ENCODE peak calls at places on chromosomes 7 and 10, in six cellular contexts. One of them, this sample, is unnamed.

GRCh38 chr10:95049919-95050318 is 19.4 kb downstream of the CYP2C8 start:
- DNase-seq in AG04450: no peak
- DNase-seq in spleen: no peak
- DNase-seq in heart right ventricle: no peak
- DNase-seq in psoas muscle: no peak
- DNase-seq in WERI-Rb-1: no peak
- DNase-seq in this sample: no peak

GRCh38 chr7:68288099-68288498 is 1291.5 kb downstream of the TYW1 start:
- DNase-seq in psoas muscle: no peak
- DNase-seq in AG04450: no peak
- DNase-seq in WERI-Rb-1: no peak
- DNase-seq in heart right ventricle: no peak
- DNase-seq in spleen: no peak
- DNase-seq in this sample: no peak

GRCh38 chr7:74503061-74503460 is 49.4 kb downstream of the GTF2IRD1 start:
- DNase-seq in psoas muscle: no peak
- DNase-seq in AG04450: no peak
- DNase-seq in heart right ventricle: no peak
- DNase-seq in WERI-Rb-1: no peak
- DNase-seq in spleen: no peak
- DNase-seq in this sample: no peak

GRCh38 chr10:28940158-28940888 is 263.0 kb downstream of the BAMBI start:
- DNase-seq in spleen: no peak
- DNase-seq in psoas muscle: no peak
- DNase-seq in heart right ventricle: no peak
- DNase-seq in WERI-Rb-1: no peak
- DNase-seq in AG04450: no peak
- DNase-seq in this sample: no peak

GRCh38 chr10:110036640-110037039 is 28.9 kb downstream of the ADD3 start:
- DNase-seq in heart right ventricle: no peak
- DNase-seq in AG04450: no peak
- DNase-seq in spleen: no peak
- DNase-seq in WERI-Rb-1: no peak
- DNase-seq in psoas muscle: no peak
- DNase-seq in this sample: no peak

GRCh38 chr7:155227004-155227787 is 70.5 kb upstream of the INSIG1 start:
- DNase-seq in heart right ventricle: no peak
- DNase-seq in AG04450: no peak
- DNase-seq in psoas muscle: no peak
- DNase-seq in spleen: peak
- DNase-seq in WERI-Rb-1: peak
- DNase-seq in this sample: no peak

GRCh38 chr10:128908109-128908898 is 558.7 kb upstream of the MGMT start:
- DNase-seq in AG04450: no peak
- DNase-seq in heart right ventricle: no peak
- DNase-seq in spleen: no peak
- DNase-seq in WERI-Rb-1: no peak
- DNase-seq in psoas muscle: no peak
- DNase-seq in this sample: no peak

GRCh38 chr7:29488977-29489376 is 74.7 kb upstream of the PRR15 start:
- DNase-seq in spleen: no peak
- DNase-seq in heart right ventricle: no peak
- DNase-seq in psoas muscle: no peak
- DNase-seq in AG04450: no peak
- DNase-seq in WERI-Rb-1: no peak
- DNase-seq in this sample: no peak

GRCh38 chr7:82732677-82733076 is 289.1 kb upstream of the CACNA2D1 start:
- DNase-seq in spleen: no peak
- DNase-seq in WERI-Rb-1: no peak
- DNase-seq in psoas muscle: no peak
- DNase-seq in heart right ventricle: no peak
- DNase-seq in AG04450: no peak
- DNase-seq in this sample: no peak

GRCh38 chr10:123743441-123744225 is 77.5 kb downstream of the GPR26 start:
- DNase-seq in psoas muscle: no peak
- DNase-seq in AG04450: no peak
- DNase-seq in spleen: no peak
- DNase-seq in WERI-Rb-1: no peak
- DNase-seq in heart right ventricle: no peak
- DNase-seq in this sample: no peak

GRCh38 chr10:3786295-3786981 is 1.4 kb upstream of the KLF6 start:
- DNase-seq in spleen: peak
- DNase-seq in WERI-Rb-1: peak
- DNase-seq in heart right ventricle: peak
- DNase-seq in AG04450: no peak
- DNase-seq in psoas muscle: peak
- DNase-seq in this sample: no peak

GRCh38 chr7:141646826-141647480 is 55.0 kb downstream of the DENND11 start:
- DNase-seq in spleen: no peak
- DNase-seq in psoas muscle: no peak
- DNase-seq in heart right ventricle: no peak
- DNase-seq in WERI-Rb-1: no peak
- DNase-seq in AG04450: no peak
- DNase-seq in this sample: no peak

GRCh38 chr7:128832880-128833147 is 2.6 kb downstream of the FLNC start:
- DNase-seq in spleen: no peak
- DNase-seq in psoas muscle: no peak
- DNase-seq in WERI-Rb-1: no peak
- DNase-seq in heart right ventricle: no peak
- DNase-seq in AG04450: no peak
- DNase-seq in this sample: no peak
- H3K27ac ChIP-seq in spleen: no peak
- H3K27ac ChIP-seq in psoas muscle: peak
- H3K27ac ChIP-seq in WERI-Rb-1: peak
- H3K27ac ChIP-seq in heart right ventricle: peak
- H3K27ac ChIP-seq in AG04450: peak
- H3K27ac ChIP-seq in this sample: peak

DNA sequence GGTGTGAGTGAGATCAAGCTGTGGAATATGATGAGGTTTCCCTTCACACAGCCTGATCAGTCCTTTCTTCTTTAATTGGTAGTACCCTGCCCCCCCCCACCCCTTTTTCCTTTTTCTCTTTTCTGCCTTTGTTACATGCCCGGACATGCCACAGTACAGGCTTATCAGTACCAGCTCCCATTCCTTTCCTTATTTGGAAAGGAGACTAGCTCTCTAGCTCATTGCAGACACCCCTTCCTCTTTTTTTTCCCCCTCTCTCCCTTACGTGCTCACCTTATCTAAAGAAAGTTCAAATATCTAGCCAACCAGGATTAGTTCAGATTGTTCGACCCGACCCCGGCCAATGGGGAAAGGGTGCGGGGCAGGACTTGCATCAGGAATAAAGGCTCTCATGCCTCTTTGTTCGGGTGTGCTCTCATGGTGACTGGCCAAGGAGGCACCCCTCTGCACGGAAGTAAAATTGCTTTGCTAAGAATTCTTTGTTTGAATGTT is 230.4 kb downstream of the ACTR3B start:
- DNase-seq in psoas muscle: no peak
- DNase-seq in WERI-Rb-1: peak
- DNase-seq in spleen: no peak
- DNase-seq in heart right ventricle: no peak
- DNase-seq in AG04450: no peak
- DNase-seq in this sample: no peak
- H3K27ac ChIP-seq in psoas muscle: no peak
- H3K27ac ChIP-seq in WERI-Rb-1: peak
- H3K27ac ChIP-seq in spleen: no peak
- H3K27ac ChIP-seq in heart right ventricle: no peak
- H3K27ac ChIP-seq in AG04450: peak
- H3K27ac ChIP-seq in this sample: no peak

GRCh38 chr7:25384820-25385560 is 156.7 kb upstream of the NPVF start:
- DNase-seq in AG04450: no peak
- DNase-seq in heart right ventricle: no peak
- DNase-seq in psoas muscle: no peak
- DNase-seq in spleen: no peak
- DNase-seq in WERI-Rb-1: no peak
- DNase-seq in this sample: peak
- H3K27ac ChIP-seq in AG04450: no peak
- H3K27ac ChIP-seq in heart right ventricle: no peak
- H3K27ac ChIP-seq in psoas muscle: no peak
- H3K27ac ChIP-seq in spleen: peak
- H3K27ac ChIP-seq in WERI-Rb-1: no peak
- H3K27ac ChIP-seq in this sample: peak

GRCh38 chr10:17229016-17229716 is 1.1 kb downstream of the VIM start:
- DNase-seq in psoas muscle: peak
- DNase-seq in AG04450: no peak
- DNase-seq in spleen: peak
- DNase-seq in WERI-Rb-1: peak
- DNase-seq in heart right ventricle: peak
- DNase-seq in this sample: peak

GRCh38 chr10:17225823-17226222 is 2.2 kb upstream of the VIM start:
- DNase-seq in spleen: no peak
- DNase-seq in WERI-Rb-1: no peak
- DNase-seq in heart right ventricle: no peak
- DNase-seq in AG04450: no peak
- DNase-seq in psoas muscle: no peak
- DNase-seq in this sample: no peak

GRCh38 chr10:17228081-17229015 is at the start of gene VIM:
- DNase-seq in heart right ventricle: peak
- DNase-seq in spleen: peak
- DNase-seq in psoas muscle: peak
- DNase-seq in WERI-Rb-1: peak
- DNase-seq in AG04450: peak
- DNase-seq in this sample: peak

GRCh38 chr10:17227367-17228080 is 517 bp upstream of the VIM start:
- DNase-seq in WERI-Rb-1: no peak
- DNase-seq in spleen: no peak
- DNase-seq in AG04450: no peak
- DNase-seq in heart right ventricle: no peak
- DNase-seq in psoas muscle: no peak
- DNase-seq in this sample: no peak

GRCh38 chr10:17226891-17227303 is 1.1 kb upstream of the VIM start:
- DNase-seq in heart right ventricle: no peak
- DNase-seq in AG04450: no peak
- DNase-seq in WERI-Rb-1: no peak
- DNase-seq in spleen: peak
- DNase-seq in psoas muscle: no peak
- DNase-seq in this sample: no peak
- H3K27ac ChIP-seq in heart right ventricle: peak
- H3K27ac ChIP-seq in AG04450: no peak
- H3K27ac ChIP-seq in WERI-Rb-1: no peak
- H3K27ac ChIP-seq in spleen: peak
- H3K27ac ChIP-seq in psoas muscle: peak
- H3K27ac ChIP-seq in this sample: peak

DNA sequence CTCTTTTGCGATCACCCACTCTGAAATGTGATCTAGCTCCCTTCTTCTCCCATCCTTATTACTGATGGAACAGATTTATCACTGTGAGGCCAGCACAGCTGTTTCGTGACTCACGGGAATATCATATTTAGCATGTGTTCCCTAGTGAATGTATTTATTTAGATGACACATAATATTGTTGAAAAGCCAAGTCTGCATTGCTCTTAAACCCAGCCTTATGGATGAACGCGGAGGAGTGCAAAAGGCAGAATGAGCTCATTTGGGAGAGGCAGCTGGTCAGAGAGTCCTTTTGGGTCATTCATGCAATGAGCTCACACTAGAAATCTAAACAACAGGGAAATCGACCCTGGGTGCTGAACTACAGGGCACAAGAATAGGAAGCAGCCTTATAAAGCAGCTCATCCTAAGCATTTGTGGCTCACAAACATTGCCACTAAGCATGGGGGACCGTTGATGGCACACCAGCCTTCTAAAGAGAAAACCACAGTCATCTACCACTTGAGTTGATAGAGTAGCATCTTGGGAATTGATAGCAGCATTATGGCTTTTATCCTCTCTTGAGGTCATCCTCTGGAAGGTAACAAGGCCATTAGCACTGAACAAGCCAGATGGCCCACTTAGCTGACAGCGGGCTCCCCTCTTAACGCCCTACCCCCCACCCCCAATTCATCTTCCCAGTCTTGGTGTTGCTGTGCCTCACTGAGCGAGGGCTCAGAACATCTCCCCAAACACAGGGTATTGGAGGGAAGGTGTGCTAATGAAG is 32.9 kb upstream of the SDK1 start:
- DNase-seq in WERI-Rb-1: peak
- DNase-seq in psoas muscle: no peak
- DNase-seq in spleen: no peak
- DNase-seq in AG04450: peak
- DNase-seq in heart right ventricle: no peak
- DNase-seq in this sample: no peak
- H3K27ac ChIP-seq in WERI-Rb-1: peak
- H3K27ac ChIP-seq in psoas muscle: no peak
- H3K27ac ChIP-seq in spleen: no peak
- H3K27ac ChIP-seq in AG04450: peak
- H3K27ac ChIP-seq in heart right ventricle: no peak
- H3K27ac ChIP-seq in this sample: no peak

GRCh38 chr7:2471396-2471795 is 4.8 kb downstream of the GRIFIN start:
- DNase-seq in spleen: no peak
- DNase-seq in psoas muscle: no peak
- DNase-seq in WERI-Rb-1: peak
- DNase-seq in AG04450: no peak
- DNase-seq in heart right ventricle: peak
- DNase-seq in this sample: peak
- H3K27ac ChIP-seq in spleen: no peak
- H3K27ac ChIP-seq in psoas muscle: no peak
- H3K27ac ChIP-seq in WERI-Rb-1: peak
- H3K27ac ChIP-seq in AG04450: peak
- H3K27ac ChIP-seq in heart right ventricle: peak
- H3K27ac ChIP-seq in this sample: peak

DNA sequence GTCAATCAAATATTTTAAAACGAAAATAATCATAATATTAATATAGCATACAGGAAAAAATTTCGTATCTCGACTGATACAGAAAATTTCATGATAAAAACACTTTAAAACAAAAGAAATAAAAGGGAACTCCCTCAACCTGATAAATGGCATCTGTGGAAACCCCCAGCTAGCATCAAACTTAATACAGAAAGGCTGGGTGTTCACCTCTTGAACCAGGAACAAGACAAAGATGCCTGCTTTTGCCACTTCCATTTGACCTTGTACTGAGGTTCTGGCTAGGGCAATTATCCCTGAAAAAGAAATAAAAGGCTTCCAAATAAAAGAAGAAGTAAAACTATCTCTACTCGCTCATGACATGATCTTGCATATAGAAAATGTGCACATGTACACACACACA is 2.5 kb upstream of the ALOX5 start:
- DNase-seq in AG04450: no peak
- DNase-seq in psoas muscle: no peak
- DNase-seq in heart right ventricle: no peak
- DNase-seq in WERI-Rb-1: no peak
- DNase-seq in spleen: no peak
- DNase-seq in this sample: no peak
- H3K27ac ChIP-seq in AG04450: no peak
- H3K27ac ChIP-seq in psoas muscle: no peak
- H3K27ac ChIP-seq in heart right ventricle: no peak
- H3K27ac ChIP-seq in WERI-Rb-1: no peak
- H3K27ac ChIP-seq in spleen: no peak
- H3K27ac ChIP-seq in this sample: no peak

DNA sequence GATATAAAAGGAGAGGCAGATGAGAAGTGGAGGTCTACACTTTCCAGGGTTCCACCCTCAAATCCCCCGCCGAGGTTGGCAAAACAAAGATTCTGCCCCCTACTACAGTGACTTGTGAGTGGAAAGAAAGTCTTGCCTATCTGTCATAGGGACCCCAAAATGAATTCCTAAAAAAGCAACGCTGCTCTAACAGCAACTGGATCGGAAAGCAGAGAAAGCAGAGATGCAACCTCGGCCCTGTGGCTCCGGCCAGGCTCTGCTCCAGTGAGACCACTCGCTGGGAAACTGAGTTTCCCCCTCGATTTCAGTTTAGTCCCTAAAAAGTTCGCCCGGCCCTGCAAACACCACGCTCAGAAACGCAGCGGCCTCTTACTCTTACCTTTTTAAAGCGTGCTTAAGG is 297.9 kb upstream of the NFE2L3 start:
- DNase-seq in spleen: no peak
- DNase-seq in psoas muscle: no peak
- DNase-seq in WERI-Rb-1: no peak
- DNase-seq in AG04450: no peak
- DNase-seq in heart right ventricle: no peak
- DNase-seq in this sample: no peak
- H3K27ac ChIP-seq in spleen: no peak
- H3K27ac ChIP-seq in psoas muscle: peak
- H3K27ac ChIP-seq in WERI-Rb-1: peak
- H3K27ac ChIP-seq in AG04450: no peak
- H3K27ac ChIP-seq in heart right ventricle: no peak
- H3K27ac ChIP-seq in this sample: peak

This sample was measured in uterus.